ENCODE peak calls at places on chromosomes 3 and 15, in four cellular contexts. L is HFFc6, Y is epithelial cell of proximal tubule, U is GM13976. V is an unnamed sample.
A peak's percentile ranks its signal among the peaks of the same experiment; 100 is the strongest.

GRCh38 chr3:72722930-72723726 is 125.1 kb downstream of the SHQ1 start:
- DNase-seq in L (peak; percentile 77), Y (no peak), U (peak; percentile 55), V (peak; percentile 24)

GRCh38 chr15:47360296-47360695 is 357.0 kb upstream of the SEMA6D start:
- DNase-seq in L (no peak), Y (no peak), U (no peak), V (no peak)

GRCh38 chr3:46865034-46865507 is 1.8 kb upstream of the MYL3 start:
- DNase-seq in L (no peak), Y (no peak), U (no peak), V (no peak)

GRCh38 chr3:140103986-140104645 is 169.1 kb downstream of the CLSTN2 start:
- DNase-seq in L (no peak), Y (no peak), U (no peak), V (no peak)

GRCh38 chr3:41199866-41200668 is 762 bp downstream of the CTNNB1 start:
- DNase-seq in L (no peak), Y (no peak), U (peak; percentile 72), V (no peak)

GRCh38 chr3:124576565-124577493 is 153.4 kb upstream of the UMPS start:
- DNase-seq in L (no peak), Y (no peak), U (no peak), V (no peak)

GRCh38 chr3:71585126-71585525 is 1.6 kb upstream of the FOXP1 start:
- DNase-seq in L (no peak), Y (no peak), U (no peak), V (no peak)

GRCh38 chr3:120204338-120204737 is 80.7 kb downstream of the GPR156 start:
- DNase-seq in L (no peak), Y (no peak), U (no peak), V (no peak)

GRCh38 chr3:31079691-31080090 is 185.2 kb upstream of the GADL1 start:
- DNase-seq in L (no peak), Y (no peak), U (no peak), V (no peak)

GRCh38 chr3:191391873-191392808 is 61.8 kb upstream of the UTS2B start:
- DNase-seq in L (no peak), Y (no peak), U (no peak), V (no peak)

GRCh38 chr15:60087561-60087960 is 83.5 kb downstream of the FOXB1 start:
- DNase-seq in L (no peak), Y (no peak), U (no peak), V (no peak)

GRCh38 chr3:161851941-161852566 is 355.4 kb downstream of the OTOL1 start:
- DNase-seq in L (peak; percentile 30), Y (no peak), U (peak; percentile 31), V (peak; percentile 3)

GRCh38 chr3:104868291-104868690 is 498.4 kb upstream of the ALCAM start:
- DNase-seq in L (no peak), Y (no peak), U (no peak), V (no peak)

GRCh38 chr3:107855710-107856109 is 235.1 kb downstream of the CD47 start:
- DNase-seq in L (peak; percentile 36), Y (peak; percentile 29), U (no peak), V (no peak)

GRCh38 chr3:38623539-38623938 is 25.9 kb downstream of the SCN5A start:
- DNase-seq in L (no peak), Y (no peak), U (no peak), V (no peak)

GRCh38 chr15:44584162-44584749 is 47.3 kb downstream of the EIF3J start:
- DNase-seq in L (peak; percentile 10), Y (no peak), U (no peak), V (no peak)

GRCh38 chr15:63407612-63408011 is 26.0 kb upstream of the CA12 start:
- DNase-seq in L (no peak), Y (no peak), U (no peak), V (no peak)

GRCh38 chr3:72238341-72238740 is 453.4 kb upstream of the PROK2 start:
- DNase-seq in L (no peak), Y (no peak), U (no peak), V (no peak)

GRCh38 chr15:99105516-99106341 is 849 bp downstream of the SYNM start:
- DNase-seq in L (peak; percentile 30), Y (no peak), U (peak; percentile 62), V (peak; percentile 49)

GRCh38 chr3:71581451-71581980 is 2.0 kb downstream of the FOXP1 start:
- DNase-seq in L (no peak), Y (no peak), U (peak; percentile 28), V (no peak)

GRCh38 chr3:196941846-196942225 is 492 bp downstream of the NCBP2 start:
- DNase-seq in L (no peak), Y (peak; percentile 7), U (peak; percentile 76), V (no peak)

DNA sequence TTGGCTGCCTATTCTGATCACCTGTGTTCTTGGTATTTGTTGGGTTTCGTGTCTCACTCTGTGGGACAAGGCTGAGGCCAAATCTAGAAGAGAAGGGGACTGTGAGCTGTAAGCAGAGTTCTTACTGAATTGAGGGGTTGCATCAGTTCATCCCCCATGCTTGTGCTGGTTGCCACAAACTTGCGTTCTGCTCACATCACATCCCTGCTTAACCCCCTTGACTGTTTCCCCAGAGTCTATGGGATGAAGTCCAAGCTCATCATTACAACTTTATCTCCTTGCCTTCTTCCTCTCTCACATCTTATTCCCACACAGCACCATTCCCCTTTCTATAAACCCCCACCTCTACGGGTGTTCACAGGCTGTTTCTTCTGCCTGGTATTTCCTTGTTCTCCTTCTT is 143.8 kb upstream of the ABHD17C start:
- DNase-seq in L (no peak), Y (no peak), U (no peak), V (no peak)
- TF ChIP-seq CTCF in L (no peak), Y (no peak), U (no peak), V (no peak)

DNA sequence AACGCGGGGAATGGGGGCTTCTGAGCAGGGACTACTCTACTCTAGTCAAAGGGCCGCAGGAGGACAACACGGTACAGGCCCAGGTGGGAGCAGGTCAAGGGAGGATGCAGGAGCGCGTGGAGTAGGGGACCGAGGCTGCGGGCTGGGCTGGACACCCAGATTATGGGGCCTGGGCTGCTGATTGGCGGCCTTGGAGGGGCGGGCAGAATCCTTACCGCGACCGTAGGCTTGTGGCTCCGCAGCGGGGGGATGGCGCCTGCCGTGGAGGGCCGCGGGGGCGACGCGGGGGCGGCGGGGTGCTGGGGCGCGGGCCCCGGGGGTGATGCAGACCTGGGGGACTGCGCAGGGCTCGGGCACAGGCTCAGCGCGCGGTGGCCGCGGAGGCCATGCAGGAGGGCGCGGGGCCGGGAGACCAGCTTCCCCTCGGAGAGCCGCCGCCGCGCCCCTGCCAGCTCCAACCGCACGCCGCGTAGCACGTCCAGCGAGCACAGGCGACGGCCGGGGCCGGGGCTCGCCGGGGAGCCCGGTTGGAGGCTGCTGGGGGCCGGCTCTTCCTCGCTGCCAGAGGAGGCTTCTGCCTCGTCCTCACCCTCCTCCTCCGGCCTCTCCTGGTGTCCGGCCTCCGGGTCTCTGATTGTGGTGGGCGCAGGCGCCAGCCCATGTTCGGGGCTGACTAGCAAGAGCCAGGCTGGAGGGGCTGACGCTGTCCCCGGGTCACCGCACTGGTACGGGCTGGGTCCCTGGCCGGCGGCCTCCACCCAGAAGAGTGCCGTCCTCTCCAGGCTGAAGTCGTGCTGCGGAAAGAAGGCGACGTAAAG is 12.9 kb downstream of the UBAP1L start:
- DNase-seq in L (no peak), Y (no peak), U (no peak), V (no peak)
- TF ChIP-seq CTCF in L (peak; percentile 22), Y (no peak), U (no peak), V (no peak)

DNA sequence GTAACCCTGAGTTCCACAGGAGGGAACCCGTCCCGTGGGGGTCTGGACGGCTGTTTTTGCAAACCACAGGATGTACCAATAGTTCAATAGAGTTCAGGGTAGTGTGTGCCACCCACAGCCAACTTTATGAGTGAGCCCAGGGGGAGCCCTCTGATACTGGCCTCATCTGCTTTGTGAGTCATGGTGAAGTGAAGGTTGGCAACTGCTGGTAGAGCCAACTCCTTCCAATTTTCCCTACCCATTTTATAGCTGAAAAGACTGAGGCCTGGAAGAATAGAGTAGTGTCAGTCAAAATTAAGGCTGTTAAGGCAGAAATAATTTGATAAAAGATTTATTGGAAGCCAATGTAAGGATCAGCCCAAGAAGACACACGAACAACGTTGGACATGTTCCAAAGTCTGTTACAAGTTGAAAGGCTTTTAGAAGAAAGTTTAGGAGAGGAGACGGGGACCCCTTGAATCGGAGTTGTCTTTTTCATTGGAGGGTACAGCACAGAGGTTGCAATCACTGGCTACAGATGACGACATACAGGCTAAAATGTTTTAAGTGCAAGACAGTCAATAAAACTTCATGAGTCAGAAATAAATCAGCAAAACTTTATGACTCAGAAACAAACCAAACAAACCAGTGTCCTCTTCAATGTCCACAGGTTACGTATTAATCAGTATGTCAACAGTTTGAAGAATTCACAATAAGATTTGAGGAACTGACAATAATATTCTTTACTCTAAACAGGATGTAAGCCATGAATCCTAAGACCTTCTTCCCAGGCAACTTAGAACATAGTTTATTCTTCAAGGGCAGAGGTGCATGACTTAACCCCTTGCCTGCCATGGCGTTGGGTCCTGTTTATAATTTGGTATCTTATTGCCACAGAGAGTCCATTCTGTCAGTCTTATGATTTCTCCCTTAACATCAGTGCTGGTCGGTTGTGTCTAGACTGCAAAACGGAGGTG is 62.9 kb upstream of the NR2E3 start:
- DNase-seq in L (peak; percentile 93), Y (peak; percentile 98), U (no peak), V (no peak)
- TF ChIP-seq CTCF in L (no peak), Y (peak; percentile 19), U (no peak), V (no peak)

GRCh38 chr3:26011276-26011675 is 221.4 kb downstream of the OXSM start:
- DNase-seq in L (no peak), Y (no peak), U (no peak), V (no peak)

GRCh38 chr3:26018889-26019288 is 229.0 kb downstream of the OXSM start:
- DNase-seq in L (no peak), Y (no peak), U (no peak), V (no peak)

GRCh38 chr3:26015752-26016151 is 225.9 kb downstream of the OXSM start:
- DNase-seq in L (no peak), Y (no peak), U (no peak), V (no peak)
- TF ChIP-seq CTCF in L (no peak), Y (no peak), U (no peak), V (no peak)

DNA sequence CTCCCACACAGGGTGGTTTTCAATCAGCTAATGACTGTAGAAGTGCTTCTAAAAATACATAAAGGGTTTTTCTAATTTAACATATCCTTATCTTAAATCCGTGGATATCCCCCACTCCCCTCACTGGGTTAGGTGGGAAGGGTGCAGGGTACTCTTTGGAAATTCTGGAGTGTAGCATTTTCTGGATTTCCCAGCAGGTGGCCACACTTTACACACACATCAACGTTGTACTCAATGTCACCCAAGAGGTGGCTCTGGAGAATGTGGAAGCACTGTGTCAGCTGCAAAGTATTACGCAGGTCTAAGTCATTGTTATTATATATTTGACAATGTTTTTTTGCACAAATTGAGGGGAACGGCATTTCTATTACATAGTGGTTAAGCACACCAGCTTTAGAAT is 168.8 kb downstream of the CHDH start:
- DNase-seq in L (no peak), Y (no peak), U (no peak), V (no peak)
- TF ChIP-seq CTCF in L (peak; percentile 61), Y (peak; percentile 55), U (peak; percentile 20), V (peak; percentile 41)

GRCh38 chr3:188052229-188052965 is 101.6 kb upstream of the LPP start:
- DNase-seq in L (no peak), Y (no peak), U (no peak), V (no peak)
- TF ChIP-seq CTCF in L (no peak), Y (peak; percentile 44), U (peak; percentile 12), V (no peak)